ENCODE peak calls at places on chromosomes 11 and 22, in five cellular contexts. One of them, this sample, is unnamed.

GRCh38 chr11:119758291-119758690 is 29.3 kb upstream of the NECTIN1 start:
- DNase-seq in K562: no peak
- DNase-seq in IMR-90: peak
- DNase-seq in Calu3: no peak
- DNase-seq in BJ: no peak
- DNase-seq in this sample: no peak

GRCh38 chr11:37841016-37841415 is 1243.0 kb upstream of the RAG2 start:
- DNase-seq in BJ: no peak
- DNase-seq in IMR-90: no peak
- DNase-seq in Calu3: no peak
- DNase-seq in K562: no peak
- DNase-seq in this sample: no peak

GRCh38 chr11:2300290-2300935 is 1.3 kb downstream of the C11orf21 start:
- DNase-seq in Calu3: no peak
- DNase-seq in K562: no peak
- DNase-seq in IMR-90: no peak
- DNase-seq in BJ: no peak
- DNase-seq in this sample: no peak

GRCh38 chr11:66278396-66279091 is 569 bp downstream of the CNIH2 start:
- DNase-seq in IMR-90: no peak
- DNase-seq in K562: peak
- DNase-seq in Calu3: no peak
- DNase-seq in BJ: no peak
- DNase-seq in this sample: no peak

GRCh38 chr11:109806205-109806604 is 287.0 kb upstream of the ZC3H12C start:
- DNase-seq in BJ: no peak
- DNase-seq in K562: no peak
- DNase-seq in IMR-90: no peak
- DNase-seq in Calu3: no peak
- DNase-seq in this sample: no peak

GRCh38 chr11:75276696-75277095 is 36.1 kb downstream of the TPBGL start:
- DNase-seq in BJ: no peak
- DNase-seq in Calu3: no peak
- DNase-seq in K562: no peak
- DNase-seq in IMR-90: no peak
- DNase-seq in this sample: no peak

GRCh38 chr11:79461144-79461543 is 20.3 kb upstream of the TENM4 start:
- DNase-seq in IMR-90: peak
- DNase-seq in BJ: no peak
- DNase-seq in Calu3: no peak
- DNase-seq in K562: no peak
- DNase-seq in this sample: no peak

GRCh38 chr11:95831198-95831883 is 41.0 kb downstream of the CEP57 start:
- DNase-seq in BJ: peak
- DNase-seq in K562: no peak
- DNase-seq in IMR-90: peak
- DNase-seq in Calu3: no peak
- DNase-seq in this sample: peak

GRCh38 chr11:101126551-101127347 is 2.9 kb downstream of the PGR start:
- DNase-seq in Calu3: no peak
- DNase-seq in IMR-90: no peak
- DNase-seq in K562: peak
- DNase-seq in BJ: no peak
- DNase-seq in this sample: no peak

GRCh38 chr11:61695917-61696316 is 15.7 kb downstream of the DAGLA start:
- DNase-seq in IMR-90: peak
- DNase-seq in Calu3: peak
- DNase-seq in BJ: peak
- DNase-seq in K562: no peak
- DNase-seq in this sample: no peak

GRCh38 chr22:29639096-29639495 is 35.7 kb downstream of the NF2 start:
- DNase-seq in IMR-90: no peak
- DNase-seq in K562: no peak
- DNase-seq in Calu3: no peak
- DNase-seq in BJ: no peak
- DNase-seq in this sample: no peak

GRCh38 chr11:83159901-83160865 is 3.3 kb downstream of the PCF11 start:
- DNase-seq in IMR-90: peak
- DNase-seq in BJ: no peak
- DNase-seq in Calu3: peak
- DNase-seq in K562: no peak
- DNase-seq in this sample: no peak

GRCh38 chr22:37929390-37929789 is 23.3 kb downstream of the MICALL1 start:
- DNase-seq in K562: no peak
- DNase-seq in Calu3: no peak
- DNase-seq in BJ: no peak
- DNase-seq in IMR-90: no peak
- DNase-seq in this sample: no peak

GRCh38 chr11:91927448-91927847 is 297.2 kb upstream of the FAT3 start:
- DNase-seq in BJ: no peak
- DNase-seq in Calu3: no peak
- DNase-seq in IMR-90: no peak
- DNase-seq in K562: no peak
- DNase-seq in this sample: no peak

GRCh38 chr11:91932151-91932821 is 292.3 kb upstream of the FAT3 start:
- DNase-seq in BJ: peak
- DNase-seq in K562: no peak
- DNase-seq in IMR-90: no peak
- DNase-seq in Calu3: no peak
- DNase-seq in this sample: no peak

GRCh38 chr11:91921974-91922373 is 302.6 kb upstream of the FAT3 start:
- DNase-seq in BJ: no peak
- DNase-seq in K562: no peak
- DNase-seq in IMR-90: no peak
- DNase-seq in Calu3: peak
- DNase-seq in this sample: no peak

GRCh38 chr11:91922846-91923245 is 301.8 kb upstream of the FAT3 start:
- DNase-seq in Calu3: no peak
- DNase-seq in K562: no peak
- DNase-seq in IMR-90: no peak
- DNase-seq in BJ: no peak
- DNase-seq in this sample: no peak

DNA sequence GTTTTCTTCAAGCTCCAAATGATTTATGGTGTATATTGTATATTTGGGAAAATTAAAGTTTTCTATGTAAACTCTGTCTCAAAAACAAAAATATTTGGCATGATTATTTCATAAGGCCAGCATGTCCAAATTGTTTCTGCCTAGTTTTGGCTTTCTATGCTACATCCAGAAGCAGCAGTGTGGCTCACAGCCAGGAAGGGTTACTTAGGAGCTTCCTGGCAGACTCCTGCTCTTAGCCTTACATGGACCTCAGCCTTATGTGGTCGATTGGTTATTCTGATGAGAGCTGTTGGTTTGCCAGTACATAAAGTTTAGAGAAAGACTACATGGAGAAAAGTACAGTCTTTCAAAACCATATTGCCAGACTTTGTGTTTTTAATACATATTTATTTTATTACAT is 297.7 kb upstream of the FAT3 start:
- DNase-seq in K562: no peak
- DNase-seq in BJ: no peak
- DNase-seq in IMR-90: no peak
- DNase-seq in Calu3: no peak
- DNase-seq in this sample: no peak
- TF ChIP-seq CTCF in K562: no peak
- TF ChIP-seq CTCF in BJ: no peak
- TF ChIP-seq CTCF in IMR-90: no peak
- TF ChIP-seq CTCF in Calu3: no peak
- TF ChIP-seq CTCF in this sample: no peak

DNA sequence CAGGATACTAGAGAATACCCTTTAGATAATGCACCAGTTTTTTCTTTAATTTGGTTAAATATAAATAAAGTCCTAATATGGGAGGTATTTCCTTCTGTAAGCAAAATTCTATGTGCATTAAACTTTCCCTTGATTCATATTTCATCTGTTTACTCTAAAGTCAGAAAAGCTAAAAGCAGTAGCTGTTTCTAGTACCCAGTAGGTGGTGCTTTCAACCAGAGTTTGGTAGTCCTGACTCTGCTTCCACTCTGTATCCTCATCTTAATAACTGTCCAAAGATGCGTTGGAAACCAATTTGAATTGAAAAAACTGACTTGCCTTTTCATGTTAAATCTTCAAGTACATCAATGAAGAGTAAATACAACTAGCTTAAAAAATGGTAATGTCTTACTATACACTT is 1065.2 kb downstream of the JRKL start:
- DNase-seq in Calu3: no peak
- DNase-seq in IMR-90: no peak
- DNase-seq in K562: no peak
- DNase-seq in BJ: no peak
- DNase-seq in this sample: no peak
- TF ChIP-seq CTCF in Calu3: no peak
- TF ChIP-seq CTCF in IMR-90: no peak
- TF ChIP-seq CTCF in K562: peak
- TF ChIP-seq CTCF in BJ: no peak
- TF ChIP-seq CTCF in this sample: no peak

GRCh38 chr11:73759520-73760065 is 1.3 kb downstream of the RAB6A start:
- DNase-seq in IMR-90: peak
- DNase-seq in Calu3: no peak
- DNase-seq in K562: no peak
- DNase-seq in BJ: no peak
- DNase-seq in this sample: no peak

GRCh38 chr11:73760066-73760679 is 701 bp downstream of the RAB6A start:
- DNase-seq in Calu3: peak
- DNase-seq in BJ: no peak
- DNase-seq in K562: peak
- DNase-seq in IMR-90: peak
- DNase-seq in this sample: no peak

GRCh38 chr11:73762732-73763131 is 1.9 kb upstream of the RAB6A start:
- DNase-seq in IMR-90: no peak
- DNase-seq in BJ: no peak
- DNase-seq in K562: no peak
- DNase-seq in Calu3: no peak
- DNase-seq in this sample: no peak

GRCh38 chr11:73760680-73761402 is at the start of gene RAB6A:
- DNase-seq in Calu3: peak
- DNase-seq in K562: peak
- DNase-seq in IMR-90: peak
- DNase-seq in BJ: peak
- DNase-seq in this sample: peak

DNA sequence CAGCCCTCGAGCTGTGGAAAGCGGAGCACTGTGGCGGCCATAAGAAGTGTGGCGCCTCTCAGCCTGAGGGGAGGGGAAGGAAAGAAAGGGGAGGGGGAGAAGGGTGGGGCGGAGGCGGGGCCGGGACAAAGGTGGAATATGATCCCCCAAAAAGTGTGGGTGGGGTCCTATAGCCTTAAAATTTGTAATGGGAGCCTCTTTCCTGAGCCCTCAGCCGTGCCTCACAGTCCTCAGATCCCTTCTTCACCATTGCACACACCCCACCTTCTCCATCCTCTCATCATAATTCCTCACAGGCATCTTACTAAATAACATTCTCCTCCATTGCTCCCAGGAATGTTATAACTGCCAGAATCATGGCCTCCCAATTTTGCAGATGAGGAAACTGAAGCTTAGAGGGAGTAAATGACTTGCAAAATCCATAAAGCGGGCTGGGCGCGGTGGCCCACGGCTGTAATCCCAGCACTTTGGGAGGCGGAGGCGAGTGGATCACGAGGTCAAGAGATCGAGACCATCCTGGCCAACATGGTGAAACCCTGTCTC is 600 bp upstream of the RAB6A start:
- DNase-seq in K562: no peak
- DNase-seq in BJ: no peak
- DNase-seq in IMR-90: no peak
- DNase-seq in Calu3: no peak
- DNase-seq in this sample: no peak
- TF ChIP-seq CTCF in K562: no peak
- TF ChIP-seq CTCF in BJ: no peak
- TF ChIP-seq CTCF in IMR-90: no peak
- TF ChIP-seq CTCF in Calu3: no peak
- TF ChIP-seq CTCF in this sample: no peak

DNA sequence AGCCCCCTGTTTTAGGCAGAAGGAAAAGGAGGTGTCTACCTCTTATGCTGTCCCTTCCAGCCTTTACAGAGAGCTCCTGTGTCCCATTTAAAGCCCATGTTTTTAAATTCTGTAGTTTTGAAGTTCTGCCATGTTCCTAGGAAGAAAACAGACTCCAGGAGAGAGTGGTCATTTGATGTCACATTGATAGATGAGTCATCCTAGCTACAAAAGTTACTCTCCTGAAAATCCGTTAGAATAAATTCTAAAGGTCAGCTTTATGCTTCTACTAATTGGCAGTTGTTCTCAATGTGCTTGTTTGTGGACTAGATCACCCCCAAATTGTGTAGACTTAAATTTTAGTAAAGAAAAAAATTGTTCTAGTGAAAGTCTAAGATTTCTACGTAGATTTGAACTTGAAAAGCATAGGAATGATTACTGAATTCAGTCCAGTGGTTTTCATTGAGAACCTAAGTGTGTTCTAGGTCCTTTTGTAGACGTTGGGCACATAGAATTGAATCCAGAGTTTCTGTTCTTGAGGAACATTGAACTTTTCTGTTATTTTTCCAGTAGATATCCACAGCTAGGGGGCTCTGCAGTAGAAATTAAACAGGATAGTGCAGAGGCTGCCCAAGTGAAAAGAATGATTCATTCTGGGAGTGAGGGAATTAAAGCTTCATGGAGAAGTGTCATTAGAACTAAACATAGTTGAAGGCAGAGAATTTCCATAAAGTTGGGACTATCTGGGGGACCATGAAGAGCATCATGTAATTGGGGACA is 140.6 kb upstream of the RASSF10 start:
- DNase-seq in Calu3: no peak
- DNase-seq in BJ: no peak
- DNase-seq in K562: peak
- DNase-seq in IMR-90: peak
- DNase-seq in this sample: no peak
- TF ChIP-seq CTCF in Calu3: no peak
- TF ChIP-seq CTCF in BJ: peak
- TF ChIP-seq CTCF in K562: peak
- TF ChIP-seq CTCF in IMR-90: peak
- TF ChIP-seq CTCF in this sample: no peak

GRCh38 chr22:49170053-49170452 is 657.6 kb downstream of the BRD1 start:
- DNase-seq in IMR-90: no peak
- DNase-seq in K562: no peak
- DNase-seq in BJ: no peak
- DNase-seq in Calu3: no peak
- DNase-seq in this sample: no peak
- TF ChIP-seq CTCF in IMR-90: no peak
- TF ChIP-seq CTCF in K562: no peak
- TF ChIP-seq CTCF in BJ: no peak
- TF ChIP-seq CTCF in Calu3: no peak
- TF ChIP-seq CTCF in this sample: no peak

DNA sequence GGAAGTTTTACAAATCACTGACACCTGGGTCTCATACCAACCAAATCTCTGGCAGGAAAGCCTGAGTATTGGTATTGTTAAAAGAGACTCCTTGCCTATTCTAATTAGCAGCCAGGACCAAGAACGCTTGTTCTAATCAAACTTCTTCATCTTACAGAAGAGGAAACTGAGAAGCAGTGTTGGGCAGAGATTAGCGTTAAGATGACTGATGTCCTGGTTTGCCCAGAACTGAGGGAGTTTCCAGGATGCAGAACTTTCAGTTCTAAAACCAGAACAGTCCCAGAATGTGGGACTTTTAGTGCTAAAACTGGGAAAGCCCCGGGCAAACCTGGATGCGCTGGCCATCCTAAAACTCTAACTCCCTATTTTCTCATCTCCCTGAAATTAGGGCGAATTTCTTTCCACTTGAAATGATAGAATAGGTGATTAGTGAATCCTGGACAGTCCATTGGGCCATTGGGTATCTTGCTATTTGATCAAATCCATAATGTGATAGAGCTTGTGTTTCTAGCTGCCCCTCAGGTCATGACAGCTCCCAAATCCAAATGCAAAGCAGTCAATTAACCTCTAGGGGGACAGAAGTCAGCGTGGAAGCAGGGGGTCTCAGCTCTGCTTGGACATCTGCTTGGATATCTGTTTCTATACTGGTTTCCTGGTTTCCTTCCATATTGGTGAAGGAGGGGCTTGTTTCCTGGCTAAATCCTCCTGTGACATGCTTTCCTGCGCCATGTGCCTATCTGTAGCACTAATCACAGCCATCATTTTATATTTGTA is 16.0 kb upstream of the TMPRSS13 start:
- DNase-seq in Calu3: no peak
- DNase-seq in BJ: no peak
- DNase-seq in IMR-90: no peak
- DNase-seq in K562: no peak
- DNase-seq in this sample: no peak
- TF ChIP-seq CTCF in Calu3: no peak
- TF ChIP-seq CTCF in BJ: no peak
- TF ChIP-seq CTCF in IMR-90: no peak
- TF ChIP-seq CTCF in K562: peak
- TF ChIP-seq CTCF in this sample: no peak

This sample was measured in AG09319.